ENCODE peak calls at places on chromosomes 2 and 18, in four cellular contexts. One of them, this sample, is unnamed. For H3K4me1, the result is how much of the 10 kb centered on the place peaks cover.

GRCh38 chr2:105712166-105712915 is 32.4 kb upstream of the NCK2 start:
- DNase-seq in body of pancreas: no peak
- DNase-seq in GM23248: peak
- DNase-seq in thoracic aorta: no peak
- DNase-seq in this sample: no peak

GRCh38 chr2:241011751-241012510 is 13.5 kb downstream of the SNED1 start:
- DNase-seq in body of pancreas: no peak
- DNase-seq in GM23248: no peak
- DNase-seq in thoracic aorta: no peak
- DNase-seq in this sample: peak

GRCh38 chr2:180696005-180696404 is 284.4 kb upstream of the UBE2E3 start:
- DNase-seq in body of pancreas: no peak
- DNase-seq in thoracic aorta: no peak
- DNase-seq in GM23248: no peak
- DNase-seq in this sample: no peak

GRCh38 chr18:61579581-61579980 is 246.4 kb downstream of the CDH20 start:
- DNase-seq in thoracic aorta: no peak
- DNase-seq in GM23248: peak
- DNase-seq in body of pancreas: no peak
- DNase-seq in this sample: no peak

GRCh38 chr2:118221952-118222594 is 133.8 kb downstream of the INSIG2 start:
- DNase-seq in GM23248: peak
- DNase-seq in thoracic aorta: no peak
- DNase-seq in body of pancreas: peak
- DNase-seq in this sample: peak

GRCh38 chr18:79729611-79730010 is 50.0 kb downstream of the CTDP1 start:
- DNase-seq in GM23248: no peak
- DNase-seq in thoracic aorta: no peak
- DNase-seq in body of pancreas: no peak
- DNase-seq in this sample: no peak

GRCh38 chr2:8544786-8545631 is 136.8 kb upstream of the ID2 start:
- DNase-seq in thoracic aorta: no peak
- DNase-seq in GM23248: peak
- DNase-seq in body of pancreas: no peak
- DNase-seq in this sample: peak

GRCh38 chr2:24164416-24164973 is 10.4 kb upstream of the FAM228A start:
- DNase-seq in thoracic aorta: no peak
- DNase-seq in body of pancreas: peak
- DNase-seq in GM23248: peak
- DNase-seq in this sample: peak

GRCh38 chr2:176056411-176056810 is 27.4 kb downstream of the EVX2 start:
- DNase-seq in body of pancreas: no peak
- DNase-seq in GM23248: no peak
- DNase-seq in thoracic aorta: no peak
- DNase-seq in this sample: no peak

GRCh38 chr2:133885847-133886246 is 317.6 kb upstream of the NCKAP5 start:
- DNase-seq in thoracic aorta: no peak
- DNase-seq in GM23248: no peak
- DNase-seq in body of pancreas: no peak
- DNase-seq in this sample: no peak

GRCh38 chr2:3450385-3451031 is 68.8 kb downstream of the ADI1 start:
- DNase-seq in body of pancreas: no peak
- DNase-seq in GM23248: no peak
- DNase-seq in thoracic aorta: no peak
- DNase-seq in this sample: no peak

GRCh38 chr2:170965446-170966225 is 36.6 kb downstream of the GORASP2 start:
- DNase-seq in body of pancreas: no peak
- DNase-seq in GM23248: no peak
- DNase-seq in thoracic aorta: no peak
- DNase-seq in this sample: no peak

GRCh38 chr18:68469049-68469625 is 245.8 kb downstream of the TMX3 start:
- DNase-seq in GM23248: no peak
- DNase-seq in thoracic aorta: no peak
- DNase-seq in body of pancreas: no peak
- DNase-seq in this sample: no peak

GRCh38 chr2:43169091-43169936 is 57.1 kb downstream of the ZFP36L2 start:
- DNase-seq in GM23248: no peak
- DNase-seq in thoracic aorta: no peak
- DNase-seq in body of pancreas: no peak
- DNase-seq in this sample: no peak

GRCh38 chr2:109516445-109517117 is 97.2 kb downstream of the SEPTIN10 start:
- DNase-seq in thoracic aorta: no peak
- DNase-seq in GM23248: peak
- DNase-seq in body of pancreas: no peak
- DNase-seq in this sample: peak

GRCh38 chr2:71851094-71851755 is 296.4 kb downstream of the CYP26B1 start:
- DNase-seq in thoracic aorta: no peak
- DNase-seq in body of pancreas: no peak
- DNase-seq in GM23248: peak
- DNase-seq in this sample: no peak

GRCh38 chr2:119475857-119476244 is 44.2 kb downstream of the TMEM37 start:
- DNase-seq in thoracic aorta: no peak
- DNase-seq in body of pancreas: no peak
- DNase-seq in GM23248: no peak
- DNase-seq in this sample: peak

GRCh38 chr2:205546417-205546816 is 135.9 kb upstream of the NRP2 start:
- DNase-seq in thoracic aorta: no peak
- DNase-seq in GM23248: no peak
- DNase-seq in body of pancreas: no peak
- DNase-seq in this sample: no peak

GRCh38 chr18:38491195-38491594 is 925.6 kb upstream of the CELF4 start:
- DNase-seq in GM23248: no peak
- DNase-seq in body of pancreas: no peak
- DNase-seq in thoracic aorta: no peak
- DNase-seq in this sample: no peak

GRCh38 chr2:143110759-143111428 is 18.3 kb upstream of the ARHGAP15 start:
- DNase-seq in body of pancreas: peak
- DNase-seq in GM23248: peak
- DNase-seq in thoracic aorta: no peak
- DNase-seq in this sample: peak

GRCh38 chr2:45119855-45120254 is 110.6 kb upstream of the SIX2 start:
- DNase-seq in body of pancreas: no peak
- DNase-seq in thoracic aorta: no peak
- DNase-seq in GM23248: peak
- DNase-seq in this sample: no peak

GRCh38 chr2:110858135-110858737 is 125.9 kb downstream of the ACOXL start:
- DNase-seq in body of pancreas: no peak
- DNase-seq in thoracic aorta: no peak
- DNase-seq in GM23248: no peak
- DNase-seq in this sample: no peak

GRCh38 chr18:62617793-62618591 is 95.2 kb downstream of the ZCCHC2 start:
- DNase-seq in body of pancreas: no peak
- DNase-seq in thoracic aorta: no peak
- DNase-seq in GM23248: no peak
- DNase-seq in this sample: peak

GRCh38 chr2:213129311-213129710 is 22.1 kb downstream of the IKZF2 start:
- DNase-seq in GM23248: no peak
- DNase-seq in body of pancreas: no peak
- DNase-seq in thoracic aorta: no peak
- DNase-seq in this sample: no peak

GRCh38 chr2:30663806-30664205 is 143.4 kb downstream of the CAPN13 start:
- DNase-seq in thoracic aorta: no peak
- DNase-seq in GM23248: no peak
- DNase-seq in body of pancreas: no peak
- DNase-seq in this sample: no peak

GRCh38 chr2:81481994-81482368 is 1177.4 kb upstream of the LRRTM1 start:
- DNase-seq in thoracic aorta: no peak
- DNase-seq in body of pancreas: no peak
- DNase-seq in GM23248: no peak
- DNase-seq in this sample: no peak

GRCh38 chr2:33529771-33530481 is 53.5 kb downstream of the RASGRP3 start:
- DNase-seq in thoracic aorta: no peak
- DNase-seq in body of pancreas: no peak
- DNase-seq in GM23248: peak
- DNase-seq in this sample: no peak

GRCh38 chr2:127864877-127865276 is 6.9 kb upstream of the POLR2D start:
- DNase-seq in thoracic aorta: no peak
- DNase-seq in GM23248: peak
- DNase-seq in body of pancreas: peak
- DNase-seq in this sample: no peak

GRCh38 chr2:39547811-39548719 is 111.0 kb upstream of the MAP4K3 start:
- DNase-seq in body of pancreas: no peak
- DNase-seq in thoracic aorta: no peak
- DNase-seq in GM23248: peak
- DNase-seq in this sample: no peak

GRCh38 chr2:17506736-17507616 is 11.3 kb downstream of the RAD51AP2 start:
- DNase-seq in GM23248: peak
- DNase-seq in thoracic aorta: no peak
- DNase-seq in body of pancreas: no peak
- DNase-seq in this sample: no peak

GRCh38 chr2:21282515-21282898 is 158.7 kb downstream of the TDRD15 start:
- DNase-seq in body of pancreas: no peak
- DNase-seq in GM23248: no peak
- DNase-seq in thoracic aorta: no peak
- DNase-seq in this sample: no peak

GRCh38 chr2:16940214-16940613 is 274.6 kb upstream of the CYRIA start:
- DNase-seq in thoracic aorta: no peak
- DNase-seq in body of pancreas: no peak
- DNase-seq in GM23248: no peak
- DNase-seq in this sample: no peak

GRCh38 chr2:43161650-43162542 is 64.5 kb downstream of the ZFP36L2 start:
- DNase-seq in GM23248: no peak
- DNase-seq in body of pancreas: no peak
- DNase-seq in thoracic aorta: no peak
- DNase-seq in this sample: no peak

GRCh38 chr2:85758361-85759256 is 4.8 kb downstream of the ATOH8 start:
- DNase-seq in thoracic aorta: no peak
- DNase-seq in GM23248: peak
- DNase-seq in body of pancreas: peak
- DNase-seq in this sample: no peak
- H3K4me1 ChIP-seq in thoracic aorta: half or more
- H3K4me1 ChIP-seq in GM23248: half or more
- H3K4me1 ChIP-seq in body of pancreas: half or more
- H3K4me1 ChIP-seq in this sample: under half

GRCh38 chr2:10392951-10393647 is 55.0 kb downstream of the ODC1 start:
- DNase-seq in GM23248: no peak
- DNase-seq in body of pancreas: no peak
- DNase-seq in thoracic aorta: no peak
- DNase-seq in this sample: no peak
- H3K4me1 ChIP-seq in GM23248: under half
- H3K4me1 ChIP-seq in body of pancreas: under half
- H3K4me1 ChIP-seq in thoracic aorta: under half
- H3K4me1 ChIP-seq in this sample: under half

DNA sequence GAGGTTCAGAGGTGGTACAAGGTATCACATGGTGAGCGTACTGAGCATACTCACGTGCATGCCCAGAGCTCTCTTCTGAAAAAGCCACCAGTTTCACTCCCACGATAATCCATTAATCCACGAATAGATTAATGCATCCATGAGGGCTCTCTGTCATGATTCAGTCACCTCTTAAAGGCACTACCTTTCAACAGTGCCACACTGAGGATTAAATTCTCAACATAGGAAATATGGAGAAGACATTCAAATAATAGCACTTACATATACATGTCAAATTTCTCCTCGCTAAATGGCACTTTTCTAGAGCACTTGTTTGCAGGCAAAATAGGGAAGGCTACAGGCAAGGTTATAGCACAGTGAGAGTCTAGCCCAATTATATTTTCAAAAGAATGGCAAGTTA is 825.9 kb downstream of the TRIB2 start:
- DNase-seq in thoracic aorta: no peak
- DNase-seq in GM23248: no peak
- DNase-seq in body of pancreas: no peak
- DNase-seq in this sample: no peak
- H3K4me1 ChIP-seq in thoracic aorta: under half
- H3K4me1 ChIP-seq in GM23248: under half
- H3K4me1 ChIP-seq in body of pancreas: under half
- H3K4me1 ChIP-seq in this sample: under half

DNA sequence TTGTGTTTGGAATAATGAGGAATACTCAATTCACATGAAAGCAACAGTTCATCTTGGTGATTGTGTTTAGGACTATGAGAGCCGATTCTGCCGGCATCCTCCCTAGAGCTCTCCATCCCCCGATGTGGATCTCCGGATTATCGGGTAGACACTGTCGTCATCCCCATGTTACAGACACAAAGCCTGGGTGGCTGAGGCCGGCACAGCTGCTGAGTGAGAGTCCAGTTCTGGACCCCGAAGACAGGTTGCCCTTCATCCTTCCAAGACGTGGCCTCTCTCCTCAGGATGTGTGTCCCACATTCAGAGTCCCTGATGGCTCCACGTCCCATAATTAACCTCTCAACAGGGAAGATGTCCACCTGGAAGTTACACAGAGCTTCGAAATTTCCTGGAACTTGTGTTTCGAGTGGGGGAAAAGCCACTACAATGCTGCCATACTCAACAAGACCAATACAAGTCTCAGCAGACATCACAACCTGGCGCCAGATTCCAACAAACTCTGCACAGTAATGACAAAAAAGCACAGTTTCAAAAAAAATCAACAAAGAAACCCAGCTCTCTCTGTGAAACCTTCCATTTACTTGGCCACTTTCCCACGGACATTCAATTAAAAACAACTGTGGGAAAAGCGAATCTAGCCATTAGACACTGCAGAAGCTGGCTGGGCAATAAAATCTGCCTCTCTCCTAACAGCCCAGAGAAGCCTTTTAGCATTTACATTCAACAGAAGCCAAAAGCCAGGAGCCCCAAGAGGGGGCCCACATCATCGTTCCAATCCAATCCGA is 129.2 kb downstream of the HDAC4 start:
- DNase-seq in thoracic aorta: no peak
- DNase-seq in body of pancreas: no peak
- DNase-seq in GM23248: peak
- DNase-seq in this sample: peak
- H3K4me1 ChIP-seq in thoracic aorta: under half
- H3K4me1 ChIP-seq in body of pancreas: under half
- H3K4me1 ChIP-seq in GM23248: under half
- H3K4me1 ChIP-seq in this sample: under half

GRCh38 chr2:11288431-11288830 is 56.0 kb downstream of the ROCK2 start:
- DNase-seq in body of pancreas: no peak
- DNase-seq in GM23248: no peak
- DNase-seq in thoracic aorta: no peak
- DNase-seq in this sample: no peak

GRCh38 chr2:11290211-11290610 is 54.2 kb downstream of the ROCK2 start:
- DNase-seq in GM23248: no peak
- DNase-seq in thoracic aorta: no peak
- DNase-seq in body of pancreas: no peak
- DNase-seq in this sample: no peak

GRCh38 chr2:11286749-11287148 is 57.7 kb downstream of the ROCK2 start:
- DNase-seq in thoracic aorta: no peak
- DNase-seq in body of pancreas: no peak
- DNase-seq in GM23248: peak
- DNase-seq in this sample: no peak

GRCh38 chr2:11292464-11293255 is 51.8 kb downstream of the ROCK2 start:
- DNase-seq in thoracic aorta: no peak
- DNase-seq in body of pancreas: no peak
- DNase-seq in GM23248: peak
- DNase-seq in this sample: no peak

GRCh38 chr2:11290713-11291112 is 53.7 kb downstream of the ROCK2 start:
- DNase-seq in thoracic aorta: no peak
- DNase-seq in GM23248: no peak
- DNase-seq in body of pancreas: no peak
- DNase-seq in this sample: no peak
- H3K4me1 ChIP-seq in thoracic aorta: under half
- H3K4me1 ChIP-seq in GM23248: under half
- H3K4me1 ChIP-seq in body of pancreas: under half
- H3K4me1 ChIP-seq in this sample: under half

GRCh38 chr2:221571108-221571390 is 1.1 kb downstream of the EPHA4 start:
- DNase-seq in GM23248: no peak
- DNase-seq in body of pancreas: no peak
- DNase-seq in thoracic aorta: no peak
- DNase-seq in this sample: no peak
- H3K4me1 ChIP-seq in GM23248: under half
- H3K4me1 ChIP-seq in body of pancreas: under half
- H3K4me1 ChIP-seq in thoracic aorta: under half
- H3K4me1 ChIP-seq in this sample: under half

GRCh38 chr18:13289501-13290205 is 71.1 kb downstream of the LDLRAD4 start:
- DNase-seq in GM23248: peak
- DNase-seq in body of pancreas: no peak
- DNase-seq in thoracic aorta: no peak
- DNase-seq in this sample: no peak
- H3K4me1 ChIP-seq in GM23248: under half
- H3K4me1 ChIP-seq in body of pancreas: under half
- H3K4me1 ChIP-seq in thoracic aorta: under half
- H3K4me1 ChIP-seq in this sample: under half

This sample was measured in testis.